ENCODE peak calls at places on chromosome 13, in ten cellular contexts. J is CD8-positive, alpha-beta T cell; T is thoracic aorta; O is IMR-90; N is pancreas; K is left lung; E is tibial artery; A is heart left ventricle; Q is A549; M is aorta. B is an unnamed sample.
A peak's percentile ranks its signal among the peaks of the same experiment; 100 is the strongest.

GRCh38 chr13:25292301-25292700 is 5.0 kb upstream of the MTMR6 start:
- DNase-seq in J (no peak), T (no peak), O (peak; percentile 47), N (peak; percentile 14), K (no peak), E (no peak), A (no peak), Q (no peak), M (peak; percentile 51), B (no peak)

GRCh38 chr13:34002141-34002540 is 184.2 kb downstream of the RFC3 start:
- DNase-seq in J (no peak), T (no peak), O (no peak), N (no peak), K (no peak), E (no peak), A (no peak), Q (no peak), M (no peak), B (no peak)

GRCh38 chr13:36912983-36913382 is 7.1 kb downstream of the SMAD9 start:
- DNase-seq in J (no peak), T (no peak), O (peak; percentile 21), N (no peak), K (no peak), E (no peak), A (no peak), Q (no peak), M (no peak), B (no peak)

GRCh38 chr13:103140001-103140671 is 73.9 kb upstream of the SLC10A2 start:
- DNase-seq in J (no peak), T (no peak), O (no peak), N (no peak), K (no peak), E (no peak), A (no peak), Q (peak; percentile 10), M (no peak), B (peak; percentile 63)

GRCh38 chr13:102466836-102467235 is 65.0 kb upstream of the FGF14 start:
- DNase-seq in J (no peak), T (no peak), O (no peak), N (no peak), K (no peak), E (no peak), A (no peak), Q (no peak), M (no peak), B (no peak)

GRCh38 chr13:75762066-75762937 is 126.2 kb downstream of the LMO7 start:
- DNase-seq in J (peak; percentile 20), T (no peak), O (peak; percentile 63), N (no peak), K (no peak), E (no peak), A (no peak), Q (peak; percentile 24), M (no peak), B (peak; percentile 71)

GRCh38 chr13:100128373-100128772 is 39.5 kb downstream of the PCCA start:
- DNase-seq in J (no peak), T (no peak), O (peak; percentile 92), N (no peak), K (no peak), E (no peak), A (no peak), Q (peak; percentile 12), M (no peak), B (no peak)

GRCh38 chr13:78657699-78658629 is 991 bp downstream of the OBI1 start:
- DNase-seq in J (no peak), T (no peak), O (peak; percentile 8), N (no peak), K (no peak), E (no peak), A (no peak), Q (no peak), M (no peak), B (peak; percentile 64)

GRCh38 chr13:98489446-98490194 is 87.3 kb downstream of the STK24 start:
- DNase-seq in J (no peak), T (no peak), O (no peak), N (no peak), K (no peak), E (no peak), A (no peak), Q (no peak), M (no peak), B (peak; percentile 20)

GRCh38 chr13:31639443-31640163 is 99.7 kb upstream of the RXFP2 start:
- DNase-seq in J (no peak), T (no peak), O (peak; percentile 7), N (no peak), K (no peak), E (no peak), A (no peak), Q (no peak), M (no peak), B (no peak)

DNA sequence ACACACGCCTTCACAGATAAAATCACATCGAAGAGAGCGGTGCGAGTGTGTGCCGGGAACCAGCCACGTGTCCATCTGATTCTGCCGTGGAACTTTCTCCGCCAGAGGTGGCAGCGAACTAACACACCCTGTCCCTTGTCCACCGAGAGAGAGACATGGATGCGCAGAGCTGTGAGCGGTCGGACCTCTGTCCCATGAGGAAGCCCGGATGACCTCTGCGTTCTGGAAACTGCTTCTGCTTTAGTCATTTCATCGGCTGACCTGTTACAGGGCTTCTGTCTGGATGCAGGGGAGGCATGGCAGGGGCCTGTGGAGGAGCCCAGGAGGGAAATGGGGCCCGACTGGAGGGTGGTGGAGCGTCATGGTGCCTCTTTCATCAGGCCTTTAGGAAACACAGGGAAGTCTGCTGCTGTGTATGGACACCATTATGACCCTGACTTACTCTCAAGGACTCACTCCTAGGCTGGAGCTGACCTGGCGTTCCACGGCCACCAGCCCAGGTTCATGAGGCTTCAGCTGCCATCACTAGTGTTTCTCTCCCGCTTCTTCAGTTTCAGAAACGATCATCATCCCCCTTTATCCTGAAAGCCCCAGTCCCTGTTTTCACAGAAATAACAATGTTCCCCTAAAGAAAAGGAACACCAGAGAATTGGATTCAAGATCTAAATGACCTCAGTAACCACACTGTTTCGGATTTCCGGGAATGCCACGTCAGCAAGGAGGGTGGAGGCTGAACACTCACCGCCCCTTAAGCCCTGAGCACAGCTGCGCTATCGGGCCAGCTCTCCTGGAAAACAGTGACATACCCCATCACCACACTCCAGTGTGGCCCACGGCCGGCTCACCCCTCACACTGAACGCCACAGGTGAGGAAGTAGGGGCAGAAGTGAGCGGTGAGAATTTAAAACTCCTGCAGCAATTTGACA is 67.5 kb downstream of the SOX1 start:
- DNase-seq in J (no peak), T (no peak), O (no peak), N (no peak), K (no peak), E (no peak), A (no peak), Q (no peak), M (no peak), B (no peak)
- H3K4me1 ChIP-seq in J (no peaks in the 10 kb centered on the region), T (no peaks in the 10 kb centered on the region), O (no peaks in the 10 kb centered on the region), N (no peaks in the 10 kb centered on the region), K (no peaks in the 10 kb centered on the region), E (no peaks in the 10 kb centered on the region), A (no peaks in the 10 kb centered on the region), Q (no peaks in the 10 kb centered on the region), M (no peaks in the 10 kb centered on the region), B (no peaks in the 10 kb centered on the region)

GRCh38 chr13:24271231-24271610 is 38.2 kb upstream of the C1QTNF9 start:
- DNase-seq in J (no peak), T (no peak), O (no peak), N (no peak), K (no peak), E (no peak), A (no peak), Q (no peak), M (no peak), B (no peak)
- H3K27ac ChIP-seq in J (peak overlapping the region; percentile 81), T (peak overlapping the region; percentile 84), O (peak overlapping the region; percentile 50), N (peak overlapping the region; percentile 52), K (peak overlapping the region; percentile 95), E (peak overlapping the region; percentile 84), A (peak overlapping the region; percentile 78), Q (no peak overlapping the region), M (peak overlapping the region; percentile 61), B (peak overlapping the region; percentile 97)

GRCh38 chr13:51619614-51620013 is 35.4 kb downstream of the WDFY2 start:
- DNase-seq in J (no peak), T (no peak), O (peak; percentile 85), N (no peak), K (no peak), E (no peak), A (no peak), Q (no peak), M (no peak), B (no peak)

GRCh38 chr13:51623473-51623872 is 39.2 kb downstream of the WDFY2 start:
- DNase-seq in J (no peak), T (no peak), O (no peak), N (no peak), K (no peak), E (no peak), A (no peak), Q (no peak), M (no peak), B (no peak)

GRCh38 chr13:51618626-51619025 is 34.4 kb downstream of the WDFY2 start:
- DNase-seq in J (no peak), T (no peak), O (no peak), N (no peak), K (no peak), E (no peak), A (no peak), Q (no peak), M (no peak), B (no peak)

GRCh38 chr13:51621597-51621996 is 37.3 kb downstream of the WDFY2 start:
- DNase-seq in J (no peak), T (no peak), O (no peak), N (no peak), K (no peak), E (no peak), A (no peak), Q (no peak), M (no peak), B (no peak)

DNA sequence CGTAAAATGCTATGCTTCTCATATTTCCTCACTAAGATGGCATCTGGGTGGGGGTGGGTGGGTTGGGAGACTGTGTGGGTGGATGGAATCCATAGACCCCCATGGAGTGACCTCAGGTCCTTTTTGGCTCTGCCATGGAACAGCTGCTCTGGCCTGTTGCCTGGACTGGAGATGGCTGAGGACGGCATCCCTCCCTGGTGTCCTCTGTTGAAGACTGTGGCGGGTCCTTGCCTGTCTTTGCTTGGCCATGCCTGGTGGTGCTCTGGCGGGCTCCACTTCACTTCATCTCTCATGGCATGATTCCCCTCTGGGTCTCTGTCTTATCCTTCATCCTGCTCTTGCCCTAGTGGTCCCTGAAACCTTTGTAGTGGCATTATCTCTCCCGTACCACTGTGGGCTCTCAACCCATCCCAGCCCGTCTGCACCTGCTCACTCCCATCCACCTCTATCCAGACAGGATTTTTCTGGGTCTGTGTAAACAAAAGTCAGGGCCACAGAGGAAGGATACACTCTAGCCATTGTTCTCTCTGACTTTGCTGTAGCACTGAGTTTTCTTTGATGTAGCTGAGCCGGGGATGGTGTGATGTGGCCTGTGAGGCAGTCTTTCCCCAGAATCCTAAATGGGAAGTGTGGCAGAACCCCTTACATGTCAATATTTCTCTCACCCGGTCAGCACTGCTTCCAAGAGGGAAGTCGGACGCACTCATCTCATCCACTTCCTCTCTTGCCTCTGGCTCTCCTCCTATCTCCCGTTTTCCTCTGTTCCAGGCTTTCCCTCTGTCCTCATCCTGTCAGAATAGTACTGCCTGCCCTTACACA is 36.1 kb downstream of the WDFY2 start:
- DNase-seq in J (no peak), T (no peak), O (no peak), N (no peak), K (no peak), E (no peak), A (peak; percentile 66), Q (no peak), M (no peak), B (no peak)
- H3K4me1 ChIP-seq in J (no peaks in the 10 kb centered on the region), T (peaks cover 29% of the 10 kb centered on the region), O (peaks cover 15% of the 10 kb centered on the region), N (peaks cover 3% of the 10 kb centered on the region), K (peaks cover 37% of the 10 kb centered on the region), E (peaks cover 18% of the 10 kb centered on the region), A (peaks cover 22% of the 10 kb centered on the region), Q (peaks cover 30% of the 10 kb centered on the region), M (peaks cover 5% of the 10 kb centered on the region), B (no peaks in the 10 kb centered on the region)

GRCh38 chr13:71624641-71625040 is 242.4 kb downstream of the DACH1 start:
- DNase-seq in J (no peak), T (no peak), O (no peak), N (no peak), K (no peak), E (no peak), A (no peak), Q (no peak), M (no peak), B (no peak)
- H3K27ac ChIP-seq in J (no peak overlapping the region), T (no peak overlapping the region), O (peak overlapping the region; percentile 55), N (no peak overlapping the region), K (peak overlapping the region; percentile 26), E (no peak overlapping the region), A (no peak overlapping the region), Q (no peak overlapping the region), M (no peak overlapping the region), B (peak overlapping the region; percentile 52)

B was measured in small intestine.